ENCODE peak calls at places on chromosome 10, in six cellular contexts. One of them, this sample, is unnamed.

GRCh38 chr10:125121003-125121402 is 39.4 kb downstream of the CTBP2 start:
- DNase-seq in IMR-90: no peak
- DNase-seq in trophoblast cell: peak
- DNase-seq in neuronal stem cell: no peak
- DNase-seq in H1: no peak
- DNase-seq in mesenchymal stem cell: no peak
- DNase-seq in this sample: no peak

GRCh38 chr10:8584666-8585065 is 530.2 kb downstream of the GATA3 start:
- DNase-seq in neuronal stem cell: no peak
- DNase-seq in trophoblast cell: peak
- DNase-seq in IMR-90: no peak
- DNase-seq in H1: no peak
- DNase-seq in mesenchymal stem cell: no peak
- DNase-seq in this sample: no peak

GRCh38 chr10:52578871-52579405 is 193.6 kb downstream of the MBL2 start:
- DNase-seq in neuronal stem cell: no peak
- DNase-seq in H1: no peak
- DNase-seq in trophoblast cell: peak
- DNase-seq in IMR-90: peak
- DNase-seq in mesenchymal stem cell: peak
- DNase-seq in this sample: no peak

GRCh38 chr10:55287346-55287745 is 486.3 kb upstream of the PCDH15 start:
- DNase-seq in neuronal stem cell: no peak
- DNase-seq in mesenchymal stem cell: peak
- DNase-seq in IMR-90: no peak
- DNase-seq in trophoblast cell: no peak
- DNase-seq in H1: no peak
- DNase-seq in this sample: no peak

GRCh38 chr10:27230022-27230421 is 10.6 kb downstream of the ACBD5 start:
- DNase-seq in neuronal stem cell: no peak
- DNase-seq in trophoblast cell: no peak
- DNase-seq in IMR-90: no peak
- DNase-seq in mesenchymal stem cell: no peak
- DNase-seq in H1: no peak
- DNase-seq in this sample: no peak

GRCh38 chr10:119644994-119645393 is 6.2 kb upstream of the BAG3 start:
- DNase-seq in IMR-90: no peak
- DNase-seq in H1: no peak
- DNase-seq in neuronal stem cell: no peak
- DNase-seq in mesenchymal stem cell: no peak
- DNase-seq in trophoblast cell: no peak
- DNase-seq in this sample: no peak

GRCh38 chr10:59176241-59177030 is at the start of gene PHYHIPL:
- DNase-seq in mesenchymal stem cell: no peak
- DNase-seq in H1: no peak
- DNase-seq in trophoblast cell: peak
- DNase-seq in neuronal stem cell: peak
- DNase-seq in IMR-90: no peak
- DNase-seq in this sample: peak

GRCh38 chr10:124595143-124595883 is 133.7 kb downstream of the LHPP start:
- DNase-seq in IMR-90: no peak
- DNase-seq in neuronal stem cell: no peak
- DNase-seq in H1: no peak
- DNase-seq in mesenchymal stem cell: no peak
- DNase-seq in trophoblast cell: no peak
- DNase-seq in this sample: no peak

GRCh38 chr10:50396491-50397311 is 145.4 kb upstream of the ASAH2 start:
- DNase-seq in IMR-90: peak
- DNase-seq in trophoblast cell: peak
- DNase-seq in neuronal stem cell: no peak
- DNase-seq in H1: no peak
- DNase-seq in mesenchymal stem cell: peak
- DNase-seq in this sample: no peak

GRCh38 chr10:86291616-86292340 is 74.8 kb downstream of the GRID1 start:
- DNase-seq in mesenchymal stem cell: no peak
- DNase-seq in IMR-90: no peak
- DNase-seq in trophoblast cell: no peak
- DNase-seq in H1: no peak
- DNase-seq in neuronal stem cell: no peak
- DNase-seq in this sample: peak

GRCh38 chr10:99529483-99530107 is 3.1 kb upstream of the NKX2-3 start:
- DNase-seq in neuronal stem cell: no peak
- DNase-seq in mesenchymal stem cell: peak
- DNase-seq in H1: no peak
- DNase-seq in trophoblast cell: peak
- DNase-seq in IMR-90: no peak
- DNase-seq in this sample: no peak

GRCh38 chr10:69092959-69093850 is 5.3 kb downstream of the SRGN start:
- DNase-seq in trophoblast cell: peak
- DNase-seq in neuronal stem cell: peak
- DNase-seq in H1: no peak
- DNase-seq in IMR-90: peak
- DNase-seq in mesenchymal stem cell: peak
- DNase-seq in this sample: peak

GRCh38 chr10:50497758-50498157 is 126.0 kb downstream of the SGMS1 start:
- DNase-seq in trophoblast cell: peak
- DNase-seq in mesenchymal stem cell: peak
- DNase-seq in IMR-90: peak
- DNase-seq in H1: no peak
- DNase-seq in neuronal stem cell: no peak
- DNase-seq in this sample: no peak

GRCh38 chr10:80136134-80136571 is 3.6 kb downstream of the PLAC9 start:
- DNase-seq in neuronal stem cell: no peak
- DNase-seq in H1: no peak
- DNase-seq in IMR-90: peak
- DNase-seq in trophoblast cell: no peak
- DNase-seq in mesenchymal stem cell: no peak
- DNase-seq in this sample: no peak

GRCh38 chr10:26527018-26527417 is 88.9 kb downstream of the APBB1IP start:
- DNase-seq in neuronal stem cell: no peak
- DNase-seq in trophoblast cell: no peak
- DNase-seq in mesenchymal stem cell: no peak
- DNase-seq in H1: no peak
- DNase-seq in IMR-90: no peak
- DNase-seq in this sample: no peak

GRCh38 chr10:116470768-116471415 is 43.2 kb downstream of the PNLIPRP3 start:
- DNase-seq in mesenchymal stem cell: no peak
- DNase-seq in H1: peak
- DNase-seq in neuronal stem cell: peak
- DNase-seq in trophoblast cell: peak
- DNase-seq in IMR-90: no peak
- DNase-seq in this sample: peak

DNA sequence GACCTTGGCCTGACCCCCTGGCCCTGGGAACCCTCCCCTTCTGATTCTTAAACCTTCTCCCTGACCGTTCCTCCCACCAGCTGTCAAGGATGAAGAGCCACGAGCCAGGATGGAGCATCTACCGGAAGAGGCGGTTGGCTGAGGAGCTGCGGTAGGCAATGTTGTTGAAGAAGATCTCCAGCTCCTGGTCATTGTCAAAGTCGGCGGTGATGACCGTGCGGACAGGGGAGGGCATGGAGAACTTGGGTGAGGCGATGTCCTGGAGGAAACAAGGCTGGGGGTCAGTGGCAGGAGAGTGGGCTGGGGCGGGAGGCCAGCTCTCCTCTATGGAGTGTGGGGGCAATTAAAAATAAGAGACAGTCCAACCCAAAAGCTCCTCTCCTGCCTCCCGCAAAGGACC is 51.7 kb downstream of the GOLGA7B start:
- DNase-seq in IMR-90: no peak
- DNase-seq in neuronal stem cell: no peak
- DNase-seq in mesenchymal stem cell: no peak
- DNase-seq in trophoblast cell: no peak
- DNase-seq in H1: no peak
- DNase-seq in this sample: no peak
- H3K14ac ChIP-seq in IMR-90: no peak
- H3K14ac ChIP-seq in neuronal stem cell: no peak
- H3K14ac ChIP-seq in mesenchymal stem cell: no peak
- H3K14ac ChIP-seq in trophoblast cell: no peak
- H3K14ac ChIP-seq in H1: no peak
- H3K14ac ChIP-seq in this sample: no peak

DNA sequence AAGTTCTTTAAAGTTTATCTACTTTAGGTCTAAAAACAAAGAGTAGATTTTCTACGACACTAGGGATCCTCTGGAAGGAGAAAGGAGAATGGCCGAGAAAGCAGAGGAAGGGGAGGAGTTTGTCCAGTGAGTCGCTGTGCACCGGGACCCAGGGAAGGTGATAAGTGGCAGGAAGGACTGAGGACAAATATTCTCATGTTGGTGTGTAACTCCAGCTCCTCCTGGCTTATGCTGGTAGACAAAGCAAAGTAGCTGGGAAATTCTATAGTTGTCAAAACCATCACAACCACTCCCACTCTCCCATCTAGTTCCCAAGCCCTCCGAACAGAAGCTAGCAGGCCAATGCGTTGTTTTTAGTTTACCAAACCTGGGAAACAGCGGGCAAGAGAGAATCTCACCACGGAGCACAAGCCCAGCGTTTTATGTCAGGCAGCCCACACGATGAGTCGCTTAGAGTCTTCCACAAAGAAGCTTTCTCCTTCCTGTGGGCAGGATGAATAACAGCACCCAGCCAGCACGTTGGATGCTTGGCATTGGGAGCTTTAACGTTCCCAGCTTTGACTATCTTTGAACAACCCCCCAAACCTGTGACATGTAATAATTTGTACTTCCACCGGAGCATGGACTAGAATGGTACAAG is 32.9 kb upstream of the JCAD start:
- DNase-seq in mesenchymal stem cell: peak
- DNase-seq in trophoblast cell: peak
- DNase-seq in IMR-90: peak
- DNase-seq in neuronal stem cell: no peak
- DNase-seq in H1: no peak
- DNase-seq in this sample: no peak
- H3K14ac ChIP-seq in mesenchymal stem cell: no peak
- H3K14ac ChIP-seq in trophoblast cell: no peak
- H3K14ac ChIP-seq in IMR-90: peak
- H3K14ac ChIP-seq in neuronal stem cell: no peak
- H3K14ac ChIP-seq in H1: no peak
- H3K14ac ChIP-seq in this sample: no peak

GRCh38 chr10:88728107-88728763 is 22.2 kb downstream of the LIPK start:
- DNase-seq in neuronal stem cell: peak
- DNase-seq in trophoblast cell: peak
- DNase-seq in H1: peak
- DNase-seq in mesenchymal stem cell: no peak
- DNase-seq in IMR-90: no peak
- DNase-seq in this sample: peak
- H3K14ac ChIP-seq in neuronal stem cell: no peak
- H3K14ac ChIP-seq in trophoblast cell: no peak
- H3K14ac ChIP-seq in H1: no peak
- H3K14ac ChIP-seq in mesenchymal stem cell: no peak
- H3K14ac ChIP-seq in IMR-90: no peak
- H3K14ac ChIP-seq in this sample: no peak

GRCh38 chr10:22301193-22301592 is 15.0 kb upstream of the COMMD3 start:
- DNase-seq in IMR-90: no peak
- DNase-seq in neuronal stem cell: no peak
- DNase-seq in trophoblast cell: no peak
- DNase-seq in H1: no peak
- DNase-seq in mesenchymal stem cell: no peak
- DNase-seq in this sample: no peak
- H3K14ac ChIP-seq in IMR-90: no peak
- H3K14ac ChIP-seq in neuronal stem cell: no peak
- H3K14ac ChIP-seq in trophoblast cell: no peak
- H3K14ac ChIP-seq in H1: no peak
- H3K14ac ChIP-seq in mesenchymal stem cell: no peak
- H3K14ac ChIP-seq in this sample: no peak

GRCh38 chr10:14580933-14581332 is 193.8 kb downstream of the FAM107B start:
- DNase-seq in IMR-90: no peak
- DNase-seq in mesenchymal stem cell: no peak
- DNase-seq in trophoblast cell: no peak
- DNase-seq in H1: no peak
- DNase-seq in neuronal stem cell: no peak
- DNase-seq in this sample: no peak
- H3K14ac ChIP-seq in IMR-90: peak
- H3K14ac ChIP-seq in mesenchymal stem cell: no peak
- H3K14ac ChIP-seq in trophoblast cell: no peak
- H3K14ac ChIP-seq in H1: no peak
- H3K14ac ChIP-seq in neuronal stem cell: no peak
- H3K14ac ChIP-seq in this sample: no peak

DNA sequence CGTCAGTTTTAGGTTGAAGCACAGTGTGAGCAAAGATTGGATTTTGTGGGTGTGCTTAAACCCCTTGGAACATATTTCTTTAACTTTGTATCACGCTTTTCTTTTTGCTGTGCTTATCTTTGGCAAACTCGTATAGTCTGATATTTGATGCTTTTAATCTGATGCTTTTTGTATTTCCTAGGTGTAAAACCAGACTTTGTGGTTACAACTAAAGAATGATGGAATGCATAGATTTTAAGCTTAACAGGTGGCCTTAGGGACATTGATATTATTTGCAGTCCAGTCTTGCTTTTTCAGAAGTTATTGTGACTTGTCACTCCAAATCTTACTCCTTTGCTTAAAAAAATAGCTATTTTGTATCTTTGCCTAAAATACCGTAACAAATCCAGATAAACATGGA is 1.3 kb downstream of the BTRC start:
- DNase-seq in mesenchymal stem cell: no peak
- DNase-seq in H1: no peak
- DNase-seq in IMR-90: no peak
- DNase-seq in neuronal stem cell: no peak
- DNase-seq in trophoblast cell: no peak
- DNase-seq in this sample: no peak
- H3K14ac ChIP-seq in mesenchymal stem cell: no peak
- H3K14ac ChIP-seq in H1: no peak
- H3K14ac ChIP-seq in IMR-90: peak
- H3K14ac ChIP-seq in neuronal stem cell: no peak
- H3K14ac ChIP-seq in trophoblast cell: no peak
- H3K14ac ChIP-seq in this sample: no peak

This sample was measured in H9.